ENCODE peak calls at places on chromosomes 11 and 22, in five cellular contexts. E, A, O, C and W are unnamed samples.
A peak's percentile ranks its signal among the peaks of the same experiment; 100 is the strongest.

GRCh38 chr11:130166457-130166784 is 6.8 kb downstream of the ST14 start:
- DNase-seq in E (no peak), A (no peak), O (no peak), C (peak; percentile 22), W (no peak)

GRCh38 chr11:8584096-8584495 is 9.9 kb downstream of the STK33 start:
- DNase-seq in E (no peak), A (no peak), O (no peak), C (no peak), W (no peak)

GRCh38 chr22:37329239-37330140 is 47.2 kb downstream of the CYTH4 start:
- DNase-seq in E (no peak), A (no peak), O (no peak), C (no peak), W (no peak)

GRCh38 chr11:129861702-129862107 is 33.7 kb downstream of the NFRKB start:
- DNase-seq in E (no peak), A (no peak), O (no peak), C (no peak), W (no peak)

GRCh38 chr11:111540921-111541208 is 345 bp downstream of the LAYN start:
- DNase-seq in E (no peak), A (no peak), O (no peak), C (no peak), W (no peak)

GRCh38 chr11:119724956-119725355 is 4.0 kb downstream of the NECTIN1 start:
- DNase-seq in E (no peak), A (no peak), O (no peak), C (no peak), W (no peak)

GRCh38 chr11:102144357-102145342 is 34.4 kb downstream of the YAP1 start:
- DNase-seq in E (no peak), A (no peak), O (no peak), C (no peak), W (no peak)

GRCh38 chr11:82767123-82767522 is 33.5 kb upstream of the FAM181B start:
- DNase-seq in E (no peak), A (no peak), O (no peak), C (no peak), W (no peak)

GRCh38 chr11:624705-625635 is at the start of gene CDHR5:
- DNase-seq in E (no peak), A (no peak), O (no peak), C (no peak), W (no peak)

GRCh38 chr22:35601743-35602633 is 15.1 kb downstream of the MB start:
- DNase-seq in E (no peak), A (peak; percentile 46), O (no peak), C (no peak), W (no peak)

GRCh38 chr22:46245515-46245914 is 4.6 kb downstream of the CDPF1 start:
- DNase-seq in E (peak; percentile 55), A (no peak), O (peak; percentile 68), C (no peak), W (no peak)

GRCh38 chr11:72641900-72642814 is 32.1 kb downstream of the PDE2A start:
- DNase-seq in E (no peak), A (peak; percentile 48), O (no peak), C (no peak), W (no peak)

GRCh38 chr11:118659956-118660645 is 19.3 kb downstream of the TREH start:
- DNase-seq in E (no peak), A (no peak), O (no peak), C (no peak), W (no peak)